ENCODE peak calls at places on chromosomes 11 and 22, in seven cellular contexts. One of them, this sample, is unnamed.

GRCh38 chr11:128917144-128917684 is 25.5 kb downstream of the TP53AIP1 start:
- DNase-seq in NB4: no peak
- DNase-seq in transverse colon: no peak
- DNase-seq in uterus: no peak
- DNase-seq in right lobe of liver: no peak
- DNase-seq in heart left ventricle: no peak
- DNase-seq in esophagus squamous epithelium: no peak
- DNase-seq in this sample: no peak

GRCh38 chr22:48171294-48171693 is 1408.8 kb downstream of the TBC1D22A start:
- DNase-seq in heart left ventricle: no peak
- DNase-seq in right lobe of liver: no peak
- DNase-seq in NB4: peak; percentile 6
- DNase-seq in transverse colon: no peak
- DNase-seq in esophagus squamous epithelium: no peak
- DNase-seq in uterus: no peak
- DNase-seq in this sample: no peak

GRCh38 chr11:107577312-107577711 is 11.8 kb upstream of the ALKBH8 start:
- DNase-seq in right lobe of liver: no peak
- DNase-seq in uterus: no peak
- DNase-seq in esophagus squamous epithelium: no peak
- DNase-seq in transverse colon: no peak
- DNase-seq in NB4: no peak
- DNase-seq in heart left ventricle: no peak
- DNase-seq in this sample: no peak

GRCh38 chr11:35649984-35650383 is 12.6 kb upstream of the TRIM44 start:
- DNase-seq in heart left ventricle: no peak
- DNase-seq in esophagus squamous epithelium: no peak
- DNase-seq in uterus: no peak
- DNase-seq in right lobe of liver: no peak
- DNase-seq in transverse colon: no peak
- DNase-seq in NB4: no peak
- DNase-seq in this sample: no peak

GRCh38 chr11:17638311-17638710 is 81.1 kb upstream of the MYOD1 start:
- DNase-seq in esophagus squamous epithelium: no peak
- DNase-seq in transverse colon: no peak
- DNase-seq in uterus: no peak
- DNase-seq in right lobe of liver: no peak
- DNase-seq in heart left ventricle: no peak
- DNase-seq in NB4: no peak
- DNase-seq in this sample: no peak

GRCh38 chr11:23490557-23491235 is 630.4 kb upstream of the CCDC179 start:
- DNase-seq in transverse colon: no peak
- DNase-seq in uterus: no peak
- DNase-seq in right lobe of liver: no peak
- DNase-seq in heart left ventricle: no peak
- DNase-seq in NB4: no peak
- DNase-seq in esophagus squamous epithelium: no peak
- DNase-seq in this sample: no peak

GRCh38 chr11:119307219-119307618 is 9.7 kb downstream of the MCAM start:
- DNase-seq in right lobe of liver: no peak
- DNase-seq in NB4: peak; percentile 67
- DNase-seq in heart left ventricle: no peak
- DNase-seq in transverse colon: no peak
- DNase-seq in esophagus squamous epithelium: no peak
- DNase-seq in uterus: no peak
- DNase-seq in this sample: no peak

GRCh38 chr22:36193171-36193570 is 8.4 kb downstream of the APOL4 start:
- DNase-seq in transverse colon: no peak
- DNase-seq in esophagus squamous epithelium: no peak
- DNase-seq in uterus: no peak
- DNase-seq in NB4: no peak
- DNase-seq in heart left ventricle: no peak
- DNase-seq in right lobe of liver: no peak
- DNase-seq in this sample: no peak

GRCh38 chr11:65148657-65149056 is 14.3 kb upstream of the SYVN1 start:
- DNase-seq in NB4: no peak
- DNase-seq in heart left ventricle: no peak
- DNase-seq in transverse colon: no peak
- DNase-seq in uterus: no peak
- DNase-seq in esophagus squamous epithelium: no peak
- DNase-seq in right lobe of liver: no peak
- DNase-seq in this sample: no peak

GRCh38 chr22:44143117-44143495 is 37.6 kb upstream of the PARVG start:
- DNase-seq in transverse colon: peak; percentile 14
- DNase-seq in uterus: no peak
- DNase-seq in NB4: no peak
- DNase-seq in right lobe of liver: no peak
- DNase-seq in esophagus squamous epithelium: no peak
- DNase-seq in heart left ventricle: no peak
- DNase-seq in this sample: no peak

GRCh38 chr22:22397292-22397870 is 111.2 kb downstream of the ZNF280B start:
- DNase-seq in esophagus squamous epithelium: no peak
- DNase-seq in heart left ventricle: peak; percentile 56
- DNase-seq in right lobe of liver: no peak
- DNase-seq in NB4: no peak
- DNase-seq in transverse colon: no peak
- DNase-seq in uterus: no peak
- DNase-seq in this sample: peak; percentile 69

GRCh38 chr11:7668464-7668863 is 4.8 kb downstream of the CYB5R2 start:
- DNase-seq in right lobe of liver: no peak
- DNase-seq in esophagus squamous epithelium: no peak
- DNase-seq in uterus: no peak
- DNase-seq in NB4: no peak
- DNase-seq in transverse colon: no peak
- DNase-seq in heart left ventricle: no peak
- DNase-seq in this sample: no peak

GRCh38 chr11:118418770-118419169 is 17.4 kb downstream of the ATP5MG start:
- DNase-seq in NB4: no peak
- DNase-seq in transverse colon: no peak
- DNase-seq in right lobe of liver: no peak
- DNase-seq in esophagus squamous epithelium: no peak
- DNase-seq in heart left ventricle: no peak
- DNase-seq in uterus: no peak
- DNase-seq in this sample: no peak

GRCh38 chr11:109706940-109707339 is 284.9 kb downstream of the C11orf87 start:
- DNase-seq in NB4: no peak
- DNase-seq in right lobe of liver: no peak
- DNase-seq in heart left ventricle: no peak
- DNase-seq in uterus: no peak
- DNase-seq in esophagus squamous epithelium: no peak
- DNase-seq in transverse colon: no peak
- DNase-seq in this sample: no peak

GRCh38 chr22:50191041-50191740 is 5.5 kb downstream of the TRABD start:
- DNase-seq in esophagus squamous epithelium: peak; percentile 56
- DNase-seq in transverse colon: peak; percentile 78
- DNase-seq in NB4: peak; percentile 90
- DNase-seq in right lobe of liver: no peak
- DNase-seq in heart left ventricle: peak; percentile 59
- DNase-seq in uterus: no peak
- DNase-seq in this sample: no peak

GRCh38 chr11:34239465-34240149 is 118.2 kb downstream of the ABTB2 start:
- DNase-seq in esophagus squamous epithelium: no peak
- DNase-seq in heart left ventricle: no peak
- DNase-seq in right lobe of liver: no peak
- DNase-seq in uterus: no peak
- DNase-seq in transverse colon: no peak
- DNase-seq in NB4: no peak
- DNase-seq in this sample: no peak

GRCh38 chr11:58844600-58844999 is at the start of gene GLYATL2:
- DNase-seq in heart left ventricle: no peak
- DNase-seq in right lobe of liver: no peak
- DNase-seq in transverse colon: no peak
- DNase-seq in esophagus squamous epithelium: no peak
- DNase-seq in NB4: no peak
- DNase-seq in uterus: no peak
- DNase-seq in this sample: no peak

GRCh38 chr11:35629914-35630313 is 11.7 kb downstream of the FJX1 start:
- DNase-seq in esophagus squamous epithelium: no peak
- DNase-seq in transverse colon: no peak
- DNase-seq in heart left ventricle: no peak
- DNase-seq in right lobe of liver: no peak
- DNase-seq in NB4: no peak
- DNase-seq in uterus: no peak
- DNase-seq in this sample: no peak

GRCh38 chr11:28108909-28109308 is 721 bp downstream of the METTL15 start:
- DNase-seq in transverse colon: no peak
- DNase-seq in NB4: no peak
- DNase-seq in esophagus squamous epithelium: no peak
- DNase-seq in right lobe of liver: no peak
- DNase-seq in uterus: no peak
- DNase-seq in heart left ventricle: no peak
- DNase-seq in this sample: no peak

GRCh38 chr11:28107726-28108618 is at the start of the genes KIF18A and METTL15:
- DNase-seq in transverse colon: peak; percentile 100
- DNase-seq in heart left ventricle: peak; percentile 100
- DNase-seq in right lobe of liver: peak; percentile 100
- DNase-seq in uterus: peak; percentile 99
- DNase-seq in NB4: peak; percentile 99
- DNase-seq in esophagus squamous epithelium: peak; percentile 97
- DNase-seq in this sample: peak; percentile 100

GRCh38 chr11:28110839-28111235 is 2.6 kb downstream of the METTL15 start:
- DNase-seq in transverse colon: no peak
- DNase-seq in uterus: no peak
- DNase-seq in right lobe of liver: no peak
- DNase-seq in heart left ventricle: no peak
- DNase-seq in NB4: peak; percentile 12
- DNase-seq in esophagus squamous epithelium: no peak
- DNase-seq in this sample: no peak

GRCh38 chr11:28107331-28107725 is 628 bp downstream of the KIF18A start:
- DNase-seq in NB4: peak; percentile 44
- DNase-seq in esophagus squamous epithelium: no peak
- DNase-seq in heart left ventricle: no peak
- DNase-seq in right lobe of liver: no peak
- DNase-seq in uterus: no peak
- DNase-seq in transverse colon: no peak
- DNase-seq in this sample: no peak

GRCh38 chr11:28110108-28110838 is 2.1 kb downstream of the METTL15 start:
- DNase-seq in transverse colon: peak; percentile 76
- DNase-seq in esophagus squamous epithelium: peak; percentile 5
- DNase-seq in heart left ventricle: peak; percentile 78
- DNase-seq in uterus: peak; percentile 58
- DNase-seq in NB4: peak; percentile 85
- DNase-seq in right lobe of liver: peak; percentile 76
- DNase-seq in this sample: peak; percentile 53
- TF ChIP-seq POLR2A in transverse colon: peak; percentile 46
- TF ChIP-seq POLR2A in esophagus squamous epithelium: no peak
- TF ChIP-seq POLR2A in heart left ventricle: no peak
- TF ChIP-seq POLR2A in uterus: no peak
- TF ChIP-seq POLR2A in NB4: peak; percentile 60
- TF ChIP-seq POLR2A in right lobe of liver: no peak
- TF ChIP-seq POLR2A in this sample: no peak

GRCh38 chr11:111918390-111919256 is at the start of gene C11orf52:
- DNase-seq in esophagus squamous epithelium: no peak
- DNase-seq in transverse colon: peak; percentile 81
- DNase-seq in right lobe of liver: peak; percentile 92
- DNase-seq in uterus: no peak
- DNase-seq in NB4: no peak
- DNase-seq in heart left ventricle: peak; percentile 45
- DNase-seq in this sample: peak; percentile 86
- TF ChIP-seq POLR2A in esophagus squamous epithelium: no peak
- TF ChIP-seq POLR2A in transverse colon: peak; percentile 66
- TF ChIP-seq POLR2A in right lobe of liver: peak; percentile 61
- TF ChIP-seq POLR2A in uterus: no peak
- TF ChIP-seq POLR2A in NB4: no peak
- TF ChIP-seq POLR2A in heart left ventricle: no peak
- TF ChIP-seq POLR2A in this sample: no peak

DNA sequence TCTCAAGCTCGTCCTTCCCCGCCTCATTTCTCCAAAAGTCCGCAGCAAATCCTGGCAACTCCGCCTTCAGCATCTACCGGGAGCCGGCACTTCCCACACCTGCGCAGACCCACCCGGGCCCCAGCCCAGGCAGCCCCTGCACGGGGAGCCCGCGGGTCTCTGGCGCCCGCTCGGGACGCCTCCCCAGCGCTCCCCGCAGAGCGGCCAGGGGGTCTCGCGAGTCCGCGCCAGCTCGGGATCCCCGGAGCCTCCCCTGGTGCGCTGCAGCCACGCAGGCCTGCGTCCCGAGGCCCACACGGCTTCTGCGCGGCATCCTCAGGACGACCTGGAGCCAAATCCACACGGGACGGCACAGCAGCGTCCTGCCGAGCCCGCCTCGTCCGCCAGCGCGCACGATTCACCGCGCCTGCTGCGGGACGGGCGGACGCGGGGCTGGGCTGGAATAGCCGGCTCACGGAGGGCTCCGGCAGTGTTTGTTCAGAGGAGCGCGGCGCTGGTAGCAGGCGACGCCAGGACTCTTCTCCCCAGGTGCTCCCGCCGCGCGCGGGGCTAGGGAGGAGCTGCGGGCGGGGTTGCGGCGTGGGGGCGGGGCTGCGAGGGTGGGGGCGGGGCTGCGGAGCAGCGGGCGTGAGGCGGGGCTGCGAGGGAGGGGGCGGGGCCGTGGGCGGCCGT is 810 bp upstream of the PHRF1 start:
- DNase-seq in uterus: peak; percentile 42
- DNase-seq in transverse colon: no peak
- DNase-seq in esophagus squamous epithelium: no peak
- DNase-seq in right lobe of liver: no peak
- DNase-seq in NB4: no peak
- DNase-seq in heart left ventricle: no peak
- DNase-seq in this sample: no peak
- TF ChIP-seq POLR2A in uterus: no peak
- TF ChIP-seq POLR2A in transverse colon: peak; percentile 8
- TF ChIP-seq POLR2A in esophagus squamous epithelium: no peak
- TF ChIP-seq POLR2A in right lobe of liver: peak; percentile 24
- TF ChIP-seq POLR2A in NB4: no peak
- TF ChIP-seq POLR2A in heart left ventricle: no peak
- TF ChIP-seq POLR2A in this sample: no peak

GRCh38 chr22:30637701-30638114 is 2.1 kb downstream of the SLC35E4 start:
- DNase-seq in heart left ventricle: no peak
- DNase-seq in esophagus squamous epithelium: no peak
- DNase-seq in right lobe of liver: no peak
- DNase-seq in uterus: no peak
- DNase-seq in transverse colon: no peak
- DNase-seq in NB4: no peak
- DNase-seq in this sample: no peak

GRCh38 chr22:30636226-30637077 is 871 bp downstream of the SLC35E4 start:
- DNase-seq in uterus: peak; percentile 31
- DNase-seq in right lobe of liver: no peak
- DNase-seq in transverse colon: peak; percentile 48
- DNase-seq in NB4: no peak
- DNase-seq in esophagus squamous epithelium: no peak
- DNase-seq in heart left ventricle: peak; percentile 36
- DNase-seq in this sample: no peak

GRCh38 chr22:30640361-30640760 is 4.8 kb downstream of the SLC35E4 start:
- DNase-seq in uterus: no peak
- DNase-seq in right lobe of liver: no peak
- DNase-seq in NB4: no peak
- DNase-seq in heart left ventricle: no peak
- DNase-seq in esophagus squamous epithelium: no peak
- DNase-seq in transverse colon: no peak
- DNase-seq in this sample: no peak

GRCh38 chr22:30634477-30635233 is 926 bp upstream of the SLC35E4 start:
- DNase-seq in NB4: peak; percentile 91
- DNase-seq in heart left ventricle: peak; percentile 89
- DNase-seq in esophagus squamous epithelium: peak; percentile 24
- DNase-seq in uterus: peak; percentile 91
- DNase-seq in right lobe of liver: peak; percentile 83
- DNase-seq in transverse colon: peak; percentile 93
- DNase-seq in this sample: peak; percentile 89

GRCh38 chr22:30635273-30636225 is at the start of gene SLC35E4:
- DNase-seq in heart left ventricle: peak; percentile 95
- DNase-seq in transverse colon: peak; percentile 98
- DNase-seq in right lobe of liver: peak; percentile 95
- DNase-seq in uterus: peak; percentile 97
- DNase-seq in NB4: peak; percentile 90
- DNase-seq in esophagus squamous epithelium: peak; percentile 49
- DNase-seq in this sample: peak; percentile 89
- TF ChIP-seq POLR2A in heart left ventricle: peak; percentile 2
- TF ChIP-seq POLR2A in transverse colon: peak; percentile 86
- TF ChIP-seq POLR2A in right lobe of liver: peak; percentile 59
- TF ChIP-seq POLR2A in uterus: peak; percentile 72
- TF ChIP-seq POLR2A in NB4: no peak
- TF ChIP-seq POLR2A in esophagus squamous epithelium: peak; percentile 61
- TF ChIP-seq POLR2A in this sample: peak; percentile 40

This sample was measured in breast epithelium.